ENCODE peak calls at places on chromosome 1, in nine cellular contexts. One of them, this sample, is unnamed. For H3K4me1, the result is how much of the 10 kb centered on the place peaks cover.

GRCh38 chr1:173122958-173123852 is 72.5 kb upstream of the TNFSF18 start:
- DNase-seq in Panc1: peak
- DNase-seq in tibial artery: peak
- DNase-seq in upper lobe of right lung: peak
- DNase-seq in stomach: peak
- DNase-seq in thoracic aorta: no peak
- DNase-seq in adrenal gland: peak
- DNase-seq in CD8-positive, alpha-beta T cell: no peak
- DNase-seq in heart left ventricle: peak
- DNase-seq in this sample: peak

GRCh38 chr1:33670567-33670966 is 193.3 kb upstream of the HMGB4 start:
- DNase-seq in Panc1: no peak
- DNase-seq in tibial artery: no peak
- DNase-seq in upper lobe of right lung: no peak
- DNase-seq in stomach: no peak
- DNase-seq in thoracic aorta: no peak
- DNase-seq in adrenal gland: no peak
- DNase-seq in CD8-positive, alpha-beta T cell: no peak
- DNase-seq in heart left ventricle: no peak
- DNase-seq in this sample: no peak

GRCh38 chr1:182614796-182615451 is 10.7 kb upstream of the RGS16 start:
- DNase-seq in Panc1: no peak
- DNase-seq in tibial artery: peak
- DNase-seq in upper lobe of right lung: peak
- DNase-seq in stomach: peak
- DNase-seq in thoracic aorta: peak
- DNase-seq in adrenal gland: peak
- DNase-seq in CD8-positive, alpha-beta T cell: peak
- DNase-seq in heart left ventricle: peak
- DNase-seq in this sample: peak

GRCh38 chr1:25174730-25175612 is 57.3 kb downstream of the SYF2 start:
- DNase-seq in Panc1: no peak
- DNase-seq in tibial artery: no peak
- DNase-seq in upper lobe of right lung: no peak
- DNase-seq in stomach: no peak
- DNase-seq in thoracic aorta: no peak
- DNase-seq in adrenal gland: no peak
- DNase-seq in CD8-positive, alpha-beta T cell: no peak
- DNase-seq in heart left ventricle: no peak
- DNase-seq in this sample: no peak

GRCh38 chr1:160942926-160943325 is 11.7 kb downstream of the ITLN2 start:
- DNase-seq in Panc1: no peak
- DNase-seq in tibial artery: no peak
- DNase-seq in upper lobe of right lung: no peak
- DNase-seq in stomach: no peak
- DNase-seq in thoracic aorta: no peak
- DNase-seq in adrenal gland: no peak
- DNase-seq in CD8-positive, alpha-beta T cell: no peak
- DNase-seq in heart left ventricle: no peak
- DNase-seq in this sample: no peak

GRCh38 chr1:91092503-91092902 is 70.7 kb upstream of the ZNF644 start:
- DNase-seq in Panc1: no peak
- DNase-seq in tibial artery: no peak
- DNase-seq in upper lobe of right lung: no peak
- DNase-seq in stomach: no peak
- DNase-seq in thoracic aorta: no peak
- DNase-seq in adrenal gland: no peak
- DNase-seq in CD8-positive, alpha-beta T cell: no peak
- DNase-seq in heart left ventricle: no peak
- DNase-seq in this sample: no peak

GRCh38 chr1:34739613-34740012 is 15.2 kb upstream of the GJB5 start:
- DNase-seq in Panc1: no peak
- DNase-seq in tibial artery: no peak
- DNase-seq in upper lobe of right lung: no peak
- DNase-seq in stomach: no peak
- DNase-seq in thoracic aorta: no peak
- DNase-seq in adrenal gland: no peak
- DNase-seq in CD8-positive, alpha-beta T cell: no peak
- DNase-seq in heart left ventricle: no peak
- DNase-seq in this sample: no peak

GRCh38 chr1:46581685-46582455 is 22.2 kb downstream of the MKNK1 start:
- DNase-seq in Panc1: no peak
- DNase-seq in tibial artery: no peak
- DNase-seq in upper lobe of right lung: no peak
- DNase-seq in stomach: no peak
- DNase-seq in thoracic aorta: no peak
- DNase-seq in adrenal gland: no peak
- DNase-seq in CD8-positive, alpha-beta T cell: no peak
- DNase-seq in heart left ventricle: no peak
- DNase-seq in this sample: no peak

GRCh38 chr1:35637401-35637809 is 3.9 kb downstream of the PSMB2 start:
- DNase-seq in Panc1: no peak
- DNase-seq in tibial artery: no peak
- DNase-seq in upper lobe of right lung: no peak
- DNase-seq in stomach: no peak
- DNase-seq in thoracic aorta: no peak
- DNase-seq in adrenal gland: no peak
- DNase-seq in CD8-positive, alpha-beta T cell: no peak
- DNase-seq in heart left ventricle: no peak
- DNase-seq in this sample: no peak

GRCh38 chr1:183124259-183124658 is 61.8 kb upstream of the LAMC2 start:
- DNase-seq in Panc1: no peak
- DNase-seq in tibial artery: no peak
- DNase-seq in upper lobe of right lung: no peak
- DNase-seq in stomach: no peak
- DNase-seq in thoracic aorta: no peak
- DNase-seq in adrenal gland: no peak
- DNase-seq in CD8-positive, alpha-beta T cell: no peak
- DNase-seq in heart left ventricle: no peak
- DNase-seq in this sample: no peak

GRCh38 chr1:186872356-186872755 is 43.6 kb downstream of the PLA2G4A start:
- DNase-seq in Panc1: no peak
- DNase-seq in tibial artery: no peak
- DNase-seq in upper lobe of right lung: no peak
- DNase-seq in stomach: no peak
- DNase-seq in thoracic aorta: no peak
- DNase-seq in adrenal gland: no peak
- DNase-seq in CD8-positive, alpha-beta T cell: no peak
- DNase-seq in heart left ventricle: no peak
- DNase-seq in this sample: no peak

GRCh38 chr1:247332901-247333361 is 1.3 kb upstream of the ZNF496 start:
- DNase-seq in Panc1: no peak
- DNase-seq in tibial artery: peak
- DNase-seq in upper lobe of right lung: no peak
- DNase-seq in stomach: peak
- DNase-seq in thoracic aorta: no peak
- DNase-seq in adrenal gland: peak
- DNase-seq in CD8-positive, alpha-beta T cell: no peak
- DNase-seq in heart left ventricle: no peak
- DNase-seq in this sample: no peak

GRCh38 chr1:224622831-224623230 is 6.7 kb downstream of the CNIH3 start:
- DNase-seq in Panc1: no peak
- DNase-seq in tibial artery: no peak
- DNase-seq in upper lobe of right lung: no peak
- DNase-seq in stomach: no peak
- DNase-seq in thoracic aorta: no peak
- DNase-seq in adrenal gland: no peak
- DNase-seq in CD8-positive, alpha-beta T cell: no peak
- DNase-seq in heart left ventricle: no peak
- DNase-seq in this sample: no peak

GRCh38 chr1:20601123-20601825 is 12.4 kb downstream of the CDA start:
- DNase-seq in Panc1: no peak
- DNase-seq in tibial artery: no peak
- DNase-seq in upper lobe of right lung: no peak
- DNase-seq in stomach: no peak
- DNase-seq in thoracic aorta: no peak
- DNase-seq in adrenal gland: no peak
- DNase-seq in CD8-positive, alpha-beta T cell: no peak
- DNase-seq in heart left ventricle: no peak
- DNase-seq in this sample: no peak

GRCh38 chr1:100074604-100075395 is 57.9 kb downstream of the SASS6 start:
- DNase-seq in Panc1: no peak
- DNase-seq in tibial artery: no peak
- DNase-seq in upper lobe of right lung: no peak
- DNase-seq in stomach: no peak
- DNase-seq in thoracic aorta: no peak
- DNase-seq in adrenal gland: no peak
- DNase-seq in CD8-positive, alpha-beta T cell: no peak
- DNase-seq in heart left ventricle: no peak
- DNase-seq in this sample: no peak

GRCh38 chr1:91608876-91609275 is 108.2 kb downstream of the CDC7 start:
- DNase-seq in Panc1: no peak
- DNase-seq in tibial artery: no peak
- DNase-seq in upper lobe of right lung: no peak
- DNase-seq in stomach: no peak
- DNase-seq in thoracic aorta: no peak
- DNase-seq in adrenal gland: no peak
- DNase-seq in CD8-positive, alpha-beta T cell: no peak
- DNase-seq in heart left ventricle: no peak
- DNase-seq in this sample: no peak

GRCh38 chr1:101250656-101251272 is 13.9 kb downstream of the S1PR1 start:
- DNase-seq in Panc1: no peak
- DNase-seq in tibial artery: no peak
- DNase-seq in upper lobe of right lung: no peak
- DNase-seq in stomach: no peak
- DNase-seq in thoracic aorta: no peak
- DNase-seq in adrenal gland: no peak
- DNase-seq in CD8-positive, alpha-beta T cell: no peak
- DNase-seq in heart left ventricle: no peak
- DNase-seq in this sample: no peak

GRCh38 chr1:52204696-52205095 is 62.8 kb downstream of the ZFYVE9 start:
- DNase-seq in Panc1: no peak
- DNase-seq in tibial artery: no peak
- DNase-seq in upper lobe of right lung: no peak
- DNase-seq in stomach: no peak
- DNase-seq in thoracic aorta: no peak
- DNase-seq in adrenal gland: no peak
- DNase-seq in CD8-positive, alpha-beta T cell: no peak
- DNase-seq in heart left ventricle: no peak
- DNase-seq in this sample: no peak

GRCh38 chr1:91611498-91611917 is 110.9 kb downstream of the CDC7 start:
- DNase-seq in Panc1: no peak
- DNase-seq in tibial artery: no peak
- DNase-seq in upper lobe of right lung: peak
- DNase-seq in stomach: no peak
- DNase-seq in thoracic aorta: no peak
- DNase-seq in adrenal gland: no peak
- DNase-seq in CD8-positive, alpha-beta T cell: no peak
- DNase-seq in heart left ventricle: no peak
- DNase-seq in this sample: no peak

DNA sequence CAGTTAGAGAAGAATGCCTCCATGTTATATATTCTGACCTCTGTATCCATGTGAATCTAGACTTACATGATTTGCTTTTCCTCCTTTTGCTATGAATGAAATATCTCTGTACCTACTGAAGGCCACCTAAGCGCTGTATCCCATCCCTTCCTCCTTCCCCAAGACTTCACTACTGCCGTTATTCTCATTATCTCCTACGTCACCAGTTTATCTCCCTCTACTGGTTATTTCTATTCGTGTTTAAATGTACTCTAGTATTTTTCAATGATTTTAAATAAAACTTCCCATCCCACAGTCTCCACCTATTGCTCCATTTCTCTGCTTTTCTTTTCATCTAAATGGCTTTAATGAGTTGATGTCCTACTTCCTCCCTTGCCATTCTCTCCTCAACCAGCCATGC is 110.0 kb downstream of the KCTD3 start:
- DNase-seq in Panc1: no peak
- DNase-seq in tibial artery: no peak
- DNase-seq in upper lobe of right lung: no peak
- DNase-seq in stomach: no peak
- DNase-seq in thoracic aorta: no peak
- DNase-seq in adrenal gland: no peak
- DNase-seq in CD8-positive, alpha-beta T cell: no peak
- DNase-seq in heart left ventricle: no peak
- DNase-seq in this sample: no peak
- TF ChIP-seq CTCF in Panc1: no peak
- TF ChIP-seq CTCF in tibial artery: no peak
- TF ChIP-seq CTCF in upper lobe of right lung: no peak
- TF ChIP-seq CTCF in stomach: no peak
- TF ChIP-seq CTCF in thoracic aorta: no peak
- TF ChIP-seq CTCF in adrenal gland: no peak
- TF ChIP-seq CTCF in CD8-positive, alpha-beta T cell: no peak
- TF ChIP-seq CTCF in heart left ventricle: no peak
- TF ChIP-seq CTCF in this sample: no peak

GRCh38 chr1:107682467-107682866 is 282.5 kb downstream of the VAV3 start:
- DNase-seq in Panc1: no peak
- DNase-seq in tibial artery: no peak
- DNase-seq in upper lobe of right lung: no peak
- DNase-seq in stomach: no peak
- DNase-seq in thoracic aorta: no peak
- DNase-seq in adrenal gland: no peak
- DNase-seq in CD8-positive, alpha-beta T cell: no peak
- DNase-seq in heart left ventricle: no peak
- DNase-seq in this sample: no peak
- H3K4me3 ChIP-seq in Panc1: no peak
- H3K4me3 ChIP-seq in tibial artery: no peak
- H3K4me3 ChIP-seq in upper lobe of right lung: no peak
- H3K4me3 ChIP-seq in stomach: no peak
- H3K4me3 ChIP-seq in thoracic aorta: no peak
- H3K4me3 ChIP-seq in adrenal gland: no peak
- H3K4me3 ChIP-seq in CD8-positive, alpha-beta T cell: no peak
- H3K4me3 ChIP-seq in heart left ventricle: no peak
- H3K4me3 ChIP-seq in this sample: no peak

DNA sequence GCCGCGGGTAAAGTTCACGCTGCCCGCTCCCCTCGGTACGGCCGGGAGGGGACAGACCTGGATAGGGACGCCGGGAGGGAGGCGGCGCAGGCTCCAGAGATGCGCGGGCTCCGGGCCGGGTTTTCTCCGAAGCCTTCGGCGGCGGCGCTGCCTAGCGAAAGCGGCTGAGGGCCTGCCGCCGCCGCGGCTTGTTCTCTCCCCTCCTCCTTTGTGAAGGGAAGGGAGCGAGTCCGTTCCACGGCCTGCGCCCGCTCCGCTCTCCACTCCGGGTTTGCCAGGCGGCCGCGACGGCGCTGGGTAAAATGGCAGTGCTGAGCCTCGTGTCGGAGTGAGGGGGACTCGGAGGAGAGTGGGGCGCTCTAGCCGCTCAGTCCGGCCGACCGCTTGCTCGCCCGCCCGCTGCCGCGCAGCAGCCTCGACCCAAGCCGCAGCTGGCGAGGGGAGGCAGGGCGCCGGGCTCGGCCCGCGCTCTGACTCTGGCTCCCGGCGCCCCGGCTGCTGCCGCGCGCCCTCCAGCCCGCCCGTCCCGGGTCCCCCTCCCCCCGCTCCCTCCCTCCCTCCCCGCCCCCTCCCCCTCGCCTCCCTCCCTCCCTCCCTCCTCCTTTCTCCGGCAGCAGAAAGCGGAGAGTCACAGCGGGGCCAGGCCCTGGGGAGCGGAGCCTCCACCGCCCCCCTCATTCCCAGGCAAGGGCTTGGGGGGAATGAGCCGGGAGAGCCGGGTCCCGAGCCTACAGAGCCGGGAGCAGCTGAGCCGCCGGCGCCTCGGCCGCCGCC is at the start of gene ARID1A:
- DNase-seq in Panc1: peak
- DNase-seq in tibial artery: peak
- DNase-seq in upper lobe of right lung: peak
- DNase-seq in stomach: peak
- DNase-seq in thoracic aorta: peak
- DNase-seq in adrenal gland: peak
- DNase-seq in CD8-positive, alpha-beta T cell: peak
- DNase-seq in heart left ventricle: peak
- DNase-seq in this sample: peak
- H3K4me1 ChIP-seq in Panc1: under half
- H3K4me1 ChIP-seq in tibial artery: under half
- H3K4me1 ChIP-seq in upper lobe of right lung: under half
- H3K4me1 ChIP-seq in stomach: half or more
- H3K4me1 ChIP-seq in thoracic aorta: half or more
- H3K4me1 ChIP-seq in adrenal gland: half or more
- H3K4me1 ChIP-seq in CD8-positive, alpha-beta T cell: half or more
- H3K4me1 ChIP-seq in heart left ventricle: under half
- H3K4me1 ChIP-seq in this sample: under half

GRCh38 chr1:209926045-209926444 is 12.0 kb upstream of the SYT14 start:
- DNase-seq in Panc1: no peak
- DNase-seq in tibial artery: no peak
- DNase-seq in upper lobe of right lung: no peak
- DNase-seq in stomach: no peak
- DNase-seq in thoracic aorta: no peak
- DNase-seq in adrenal gland: peak
- DNase-seq in CD8-positive, alpha-beta T cell: no peak
- DNase-seq in heart left ventricle: no peak
- DNase-seq in this sample: no peak
- TF ChIP-seq CTCF in Panc1: no peak
- TF ChIP-seq CTCF in tibial artery: no peak
- TF ChIP-seq CTCF in upper lobe of right lung: no peak
- TF ChIP-seq CTCF in stomach: no peak
- TF ChIP-seq CTCF in thoracic aorta: no peak
- TF ChIP-seq CTCF in adrenal gland: no peak
- TF ChIP-seq CTCF in CD8-positive, alpha-beta T cell: no peak
- TF ChIP-seq CTCF in heart left ventricle: no peak
- TF ChIP-seq CTCF in this sample: no peak

This sample was measured in ascending aorta.